ENCODE peak calls at places on chromosomes 6 and 20, in nine cellular contexts. D is midbrain; W is lower lobe of right lung; E is SJSA1; F is NCI-H446; U is activated T-cell treated with anti-CD3 and anti-CD28 coated beads, Interleukin-2, amount 50 U/mL, for 4 hours; S is H9; H is naive thymus-derived CD8-positive, alpha-beta T cell; I is endothelial cell. N is an unnamed sample.

GRCh38 chr6:130760006-130760405 is 67.2 kb upstream of the SMLR1 start:
- DNase-seq in D (no peak), W (no peak), E (no peak), F (no peak), U (no peak), S (peak), H (no peak), I (peak), N (no peak)

GRCh38 chr6:16437984-16438383 is 199.6 kb downstream of the GMPR start:
- DNase-seq in D (no peak), W (no peak), E (no peak), F (no peak), U (peak), S (no peak), H (no peak), I (no peak), N (no peak)

GRCh38 chr6:157830354-157831017 is 7.4 kb downstream of the SNX9 start:
- DNase-seq in D (peak), W (no peak), E (no peak), F (peak), U (no peak), S (no peak), H (no peak), I (no peak), N (no peak)

GRCh38 chr6:108771421-108771820 is 76.8 kb upstream of the ARMC2 start:
- DNase-seq in D (no peak), W (no peak), E (peak), F (peak), U (no peak), S (no peak), H (no peak), I (no peak), N (peak)

GRCh38 chr6:14039038-14039437 is 78.5 kb upstream of the CD83 start:
- DNase-seq in D (no peak), W (no peak), E (no peak), F (no peak), U (no peak), S (no peak), H (no peak), I (no peak), N (no peak)

GRCh38 chr6:168150551-168151444 is 71.8 kb upstream of the FRMD1 start:
- DNase-seq in D (peak), W (no peak), E (peak), F (no peak), U (no peak), S (peak), H (no peak), I (peak), N (no peak)

GRCh38 chr6:83884523-83884922 is 25.0 kb downstream of the CYB5R4 start:
- DNase-seq in D (peak), W (no peak), E (no peak), F (peak), U (no peak), S (no peak), H (no peak), I (no peak), N (no peak)

GRCh38 chr20:17721802-17722486 is 22.2 kb downstream of the BANF2 start:
- DNase-seq in D (no peak), W (no peak), E (no peak), F (no peak), U (no peak), S (no peak), H (no peak), I (no peak), N (no peak)

GRCh38 chr20:61253264-61253639 is 1.2 kb downstream of the CDH4 start:
- DNase-seq in D (peak), W (no peak), E (no peak), F (no peak), U (no peak), S (peak), H (no peak), I (peak), N (no peak)

GRCh38 chr20:32072168-32072721 is 20.2 kb downstream of the HCK start:
- DNase-seq in D (no peak), W (no peak), E (no peak), F (no peak), U (no peak), S (no peak), H (no peak), I (no peak), N (no peak)

N was measured in memory B cell.